ENCODE peak calls at places on chromosome 15, in seven cellular contexts. T, J, A, K, D, B and N are unnamed samples.
A peak's percentile ranks its signal among the peaks of the same experiment; 100 is the strongest.

GRCh38 chr15:51024735-51025453 is 69.8 kb downstream of the TNFAIP8L3 start:
- DNase-seq in K (no peak), J (peak; percentile 4), T (no peak), D (no peak), A (no peak), B (no peak), N (no peak)

GRCh38 chr15:74314897-74315438 is 52.5 kb downstream of the CYP11A1 start:
- DNase-seq in D (no peak), K (no peak), A (no peak), B (no peak), J (no peak), T (no peak), N (no peak)

GRCh38 chr15:99704444-99704838 is 28.8 kb downstream of the LYSMD4 start:
- DNase-seq in K (peak; percentile 54), D (peak; percentile 21), T (peak; percentile 88), A (peak; percentile 84), J (peak; percentile 54), B (no peak), N (no peak)

GRCh38 chr15:91491131-91491950 is 362.2 kb upstream of the SLCO3A1 start:
- DNase-seq in J (no peak), D (no peak), K (no peak), T (no peak), A (peak; percentile 65), B (no peak), N (no peak)

GRCh38 chr15:101827257-101827656 is 15.3 kb downstream of the OR4F15 start:
- DNase-seq in B (no peak), D (no peak), T (no peak), A (peak; percentile 65), J (no peak), K (no peak), N (no peak)

GRCh38 chr15:96115642-96116041 is 214.9 kb upstream of the NR2F2 start:
- DNase-seq in K (no peak), B (no peak), A (peak; percentile 73), T (peak; percentile 81), D (no peak), J (no peak), N (no peak)

GRCh38 chr15:85598718-85599398 is 195.9 kb downstream of the KLHL25 start:
- DNase-seq in K (no peak), T (no peak), J (no peak), B (no peak), D (no peak), A (no peak), N (no peak)

GRCh38 chr15:98954411-98954810 is 53.2 kb downstream of the PGPEP1L start:
- DNase-seq in D (peak; percentile 60), B (no peak), A (peak; percentile 62), T (peak; percentile 81), K (no peak), J (peak; percentile 25), N (no peak)

GRCh38 chr15:74628949-74629348 is 13.3 kb downstream of the CLK3 start:
- DNase-seq in B (no peak), J (no peak), T (no peak), A (no peak), K (no peak), D (no peak), N (no peak)

GRCh38 chr15:31609243-31609642 is 282.6 kb downstream of the KLF13 start:
- DNase-seq in T (no peak), K (no peak), B (no peak), A (peak; percentile 19), D (no peak), J (no peak), N (no peak)

GRCh38 chr15:88701561-88702095 is 62.8 kb downstream of the ISG20 start:
- DNase-seq in A (no peak), T (peak; percentile 6), K (no peak), D (no peak), B (peak; percentile 27), J (no peak), N (no peak)